ENCODE peak calls at places on chromosomes 2 and 18, in ten cellular contexts. One of them, this sample, is unnamed.

GRCh38 chr2:54065411-54065810 is 50.0 kb upstream of the ACYP2 start:
- DNase-seq in cardiac muscle cell: no peak
- DNase-seq in OCI-LY7: no peak
- DNase-seq in ovary: no peak
- DNase-seq in sigmoid colon: no peak
- DNase-seq in aorta: no peak
- DNase-seq in PC-3: peak; percentile 18
- DNase-seq in Peyer's patch: no peak
- DNase-seq in right atrium auricular region: no peak
- DNase-seq in GM12878: no peak
- DNase-seq in this sample: no peak

GRCh38 chr18:73688851-73689659 is 458.6 kb downstream of the FBXO15 start:
- DNase-seq in cardiac muscle cell: peak; percentile 79
- DNase-seq in OCI-LY7: peak; percentile 1
- DNase-seq in ovary: no peak
- DNase-seq in sigmoid colon: no peak
- DNase-seq in aorta: no peak
- DNase-seq in PC-3: peak; percentile 87
- DNase-seq in Peyer's patch: no peak
- DNase-seq in right atrium auricular region: no peak
- DNase-seq in GM12878: peak; percentile 20
- DNase-seq in this sample: no peak

GRCh38 chr2:177727577-177728351 is 335.2 kb downstream of the AGPS start:
- DNase-seq in cardiac muscle cell: peak; percentile 48
- DNase-seq in OCI-LY7: no peak
- DNase-seq in ovary: no peak
- DNase-seq in sigmoid colon: no peak
- DNase-seq in aorta: no peak
- DNase-seq in PC-3: no peak
- DNase-seq in Peyer's patch: no peak
- DNase-seq in right atrium auricular region: no peak
- DNase-seq in GM12878: no peak
- DNase-seq in this sample: no peak

GRCh38 chr18:75161629-75162028 is 47.3 kb downstream of the PTGR3 start:
- DNase-seq in cardiac muscle cell: no peak
- DNase-seq in OCI-LY7: peak; percentile 12
- DNase-seq in ovary: no peak
- DNase-seq in sigmoid colon: no peak
- DNase-seq in aorta: no peak
- DNase-seq in PC-3: no peak
- DNase-seq in Peyer's patch: no peak
- DNase-seq in right atrium auricular region: no peak
- DNase-seq in GM12878: no peak
- DNase-seq in this sample: no peak

GRCh38 chr2:75079575-75079974 is 119.7 kb downstream of the TACR1 start:
- DNase-seq in cardiac muscle cell: no peak
- DNase-seq in OCI-LY7: no peak
- DNase-seq in ovary: no peak
- DNase-seq in sigmoid colon: no peak
- DNase-seq in aorta: no peak
- DNase-seq in PC-3: no peak
- DNase-seq in Peyer's patch: no peak
- DNase-seq in right atrium auricular region: no peak
- DNase-seq in GM12878: no peak
- DNase-seq in this sample: no peak

GRCh38 chr2:143329288-143329687 is 200.1 kb downstream of the ARHGAP15 start:
- DNase-seq in cardiac muscle cell: no peak
- DNase-seq in OCI-LY7: no peak
- DNase-seq in ovary: no peak
- DNase-seq in sigmoid colon: no peak
- DNase-seq in aorta: no peak
- DNase-seq in PC-3: no peak
- DNase-seq in Peyer's patch: no peak
- DNase-seq in right atrium auricular region: no peak
- DNase-seq in GM12878: no peak
- DNase-seq in this sample: no peak

GRCh38 chr2:55148269-55148668 is 83.8 kb downstream of the CLHC1 start:
- DNase-seq in cardiac muscle cell: no peak
- DNase-seq in OCI-LY7: no peak
- DNase-seq in ovary: no peak
- DNase-seq in sigmoid colon: no peak
- DNase-seq in aorta: no peak
- DNase-seq in PC-3: peak; percentile 81
- DNase-seq in Peyer's patch: no peak
- DNase-seq in right atrium auricular region: no peak
- DNase-seq in GM12878: no peak
- DNase-seq in this sample: no peak

GRCh38 chr2:100704711-100705110 is 115.2 kb upstream of the NPAS2 start:
- DNase-seq in cardiac muscle cell: no peak
- DNase-seq in OCI-LY7: no peak
- DNase-seq in ovary: no peak
- DNase-seq in sigmoid colon: no peak
- DNase-seq in aorta: no peak
- DNase-seq in PC-3: no peak
- DNase-seq in Peyer's patch: no peak
- DNase-seq in right atrium auricular region: no peak
- DNase-seq in GM12878: no peak
- DNase-seq in this sample: no peak

GRCh38 chr2:233458031-233458610 is 103.8 kb downstream of the DGKD start:
- DNase-seq in cardiac muscle cell: no peak
- DNase-seq in OCI-LY7: no peak
- DNase-seq in ovary: no peak
- DNase-seq in sigmoid colon: no peak
- DNase-seq in aorta: peak; percentile 41
- DNase-seq in PC-3: no peak
- DNase-seq in Peyer's patch: no peak
- DNase-seq in right atrium auricular region: no peak
- DNase-seq in GM12878: no peak
- DNase-seq in this sample: peak; percentile 61

GRCh38 chr2:233457356-233457755 is 103.1 kb downstream of the DGKD start:
- DNase-seq in cardiac muscle cell: no peak
- DNase-seq in OCI-LY7: no peak
- DNase-seq in ovary: peak; percentile 11
- DNase-seq in sigmoid colon: no peak
- DNase-seq in aorta: peak; percentile 31
- DNase-seq in PC-3: no peak
- DNase-seq in Peyer's patch: no peak
- DNase-seq in right atrium auricular region: no peak
- DNase-seq in GM12878: no peak
- DNase-seq in this sample: peak; percentile 19

GRCh38 chr2:233455491-233455890 is 101.2 kb downstream of the DGKD start:
- DNase-seq in cardiac muscle cell: no peak
- DNase-seq in OCI-LY7: no peak
- DNase-seq in ovary: peak; percentile 11
- DNase-seq in sigmoid colon: peak; percentile 22
- DNase-seq in aorta: peak; percentile 24
- DNase-seq in PC-3: no peak
- DNase-seq in Peyer's patch: peak; percentile 27
- DNase-seq in right atrium auricular region: no peak
- DNase-seq in GM12878: no peak
- DNase-seq in this sample: peak; percentile 34

GRCh38 chr2:233456111-233456510 is 101.8 kb downstream of the DGKD start:
- DNase-seq in cardiac muscle cell: no peak
- DNase-seq in OCI-LY7: no peak
- DNase-seq in ovary: peak; percentile 2
- DNase-seq in sigmoid colon: peak; percentile 21
- DNase-seq in aorta: peak; percentile 24
- DNase-seq in PC-3: no peak
- DNase-seq in Peyer's patch: no peak
- DNase-seq in right atrium auricular region: no peak
- DNase-seq in GM12878: no peak
- DNase-seq in this sample: peak; percentile 24

DNA sequence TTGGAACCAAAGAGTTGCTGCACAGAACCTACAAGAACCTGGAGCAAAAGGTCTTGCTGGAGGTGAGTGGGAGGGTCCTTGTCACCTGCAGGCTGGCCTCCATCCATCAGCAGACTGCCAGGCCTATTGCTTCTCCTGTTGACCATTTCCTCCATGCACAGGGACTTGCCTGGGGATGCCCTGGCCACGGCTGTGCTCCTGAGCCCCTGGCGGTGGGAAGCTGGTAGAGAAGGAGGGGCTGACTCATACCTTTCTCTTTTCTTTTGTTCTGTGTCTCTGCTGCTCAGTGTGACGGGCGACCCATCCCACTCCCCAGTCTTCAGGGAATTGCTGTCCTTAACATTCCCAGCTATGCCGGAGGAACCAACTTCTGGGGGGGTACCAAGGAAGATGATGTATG is 102.6 kb downstream of the DGKD start:
- DNase-seq in cardiac muscle cell: no peak
- DNase-seq in OCI-LY7: no peak
- DNase-seq in ovary: peak; percentile 11
- DNase-seq in sigmoid colon: no peak
- DNase-seq in aorta: no peak
- DNase-seq in PC-3: no peak
- DNase-seq in Peyer's patch: no peak
- DNase-seq in right atrium auricular region: no peak
- DNase-seq in GM12878: no peak
- DNase-seq in this sample: peak; percentile 31
- H3K36me3 ChIP-seq in cardiac muscle cell: peaks cover 22% of the 10 kb centered on the region
- H3K36me3 ChIP-seq in OCI-LY7: peaks cover 93% of the 10 kb centered on the region
- H3K36me3 ChIP-seq in ovary: no peaks in the 10 kb centered on the region
- H3K36me3 ChIP-seq in sigmoid colon: peaks cover 4% of the 10 kb centered on the region
- H3K36me3 ChIP-seq in aorta: peaks cover 2% of the 10 kb centered on the region
- H3K36me3 ChIP-seq in PC-3: peaks cover 50% of the 10 kb centered on the region
- H3K36me3 ChIP-seq in Peyer's patch: peaks cover 98% of the 10 kb centered on the region
- H3K36me3 ChIP-seq in right atrium auricular region: peaks cover 100% of the 10 kb centered on the region
- H3K36me3 ChIP-seq in GM12878: peaks cover 20% of the 10 kb centered on the region
- H3K36me3 ChIP-seq in this sample: peaks cover 19% of the 10 kb centered on the region

DNA sequence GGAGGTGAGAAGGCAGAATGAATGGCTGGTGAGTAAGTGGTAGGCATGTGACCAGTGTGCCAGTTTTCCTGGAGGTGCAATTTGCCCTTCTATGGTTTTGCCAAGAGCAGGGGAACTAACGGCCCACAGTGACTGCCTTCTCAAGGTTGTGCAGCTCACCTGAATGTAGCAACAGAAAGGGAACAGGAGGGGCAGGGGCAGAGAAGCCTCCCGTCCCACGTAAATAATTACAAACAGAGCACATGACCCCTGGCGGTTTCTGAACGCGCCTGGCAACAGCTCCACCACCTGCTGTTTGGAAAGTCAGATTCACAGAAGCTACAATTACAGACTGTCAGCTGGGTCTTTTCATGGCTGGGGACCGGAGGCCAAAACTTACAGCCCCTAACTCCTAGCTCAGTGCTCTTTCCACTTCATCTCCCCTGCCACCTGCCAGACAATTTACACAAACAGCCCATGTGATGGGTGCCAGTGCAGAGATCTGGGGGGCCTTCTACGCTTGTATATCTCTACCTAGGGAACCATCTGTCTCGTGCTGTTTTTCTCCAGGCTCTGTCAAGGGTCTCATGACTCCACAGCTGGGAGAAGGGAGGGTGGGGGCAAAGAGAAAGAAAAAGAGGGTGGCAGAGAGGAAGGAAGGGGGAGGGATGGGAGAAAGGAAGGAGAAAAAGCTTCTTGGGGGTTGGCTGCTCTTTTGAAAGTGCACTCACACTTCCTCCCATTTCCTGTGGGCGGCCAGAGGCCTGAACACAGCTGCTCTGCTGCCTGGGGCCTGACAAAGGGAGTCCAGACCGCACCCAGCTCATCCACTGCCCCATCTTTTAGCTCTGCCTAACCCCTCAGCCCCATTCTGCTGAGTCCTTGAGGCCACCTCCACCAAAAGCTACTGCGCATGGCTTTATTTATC is 69.5 kb downstream of the POLR1A start:
- DNase-seq in cardiac muscle cell: no peak
- DNase-seq in OCI-LY7: peak; percentile 94
- DNase-seq in ovary: peak; percentile 76
- DNase-seq in sigmoid colon: peak; percentile 93
- DNase-seq in aorta: peak; percentile 89
- DNase-seq in PC-3: no peak
- DNase-seq in Peyer's patch: peak; percentile 59
- DNase-seq in right atrium auricular region: peak; percentile 84
- DNase-seq in GM12878: peak; percentile 71
- DNase-seq in this sample: peak; percentile 91
- H3K4me1 ChIP-seq in cardiac muscle cell: peaks cover 16% of the 10 kb centered on the region
- H3K4me1 ChIP-seq in OCI-LY7: peaks cover 61% of the 10 kb centered on the region
- H3K4me1 ChIP-seq in ovary: peaks cover 21% of the 10 kb centered on the region
- H3K4me1 ChIP-seq in sigmoid colon: peaks cover 34% of the 10 kb centered on the region
- H3K4me1 ChIP-seq in aorta: no peaks in the 10 kb centered on the region
- H3K4me1 ChIP-seq in PC-3: no peaks in the 10 kb centered on the region
- H3K4me1 ChIP-seq in Peyer's patch: peaks cover 41% of the 10 kb centered on the region
- H3K4me1 ChIP-seq in right atrium auricular region: no peaks in the 10 kb centered on the region
- H3K4me1 ChIP-seq in GM12878: peaks cover 37% of the 10 kb centered on the region
- H3K4me1 ChIP-seq in this sample: peaks cover 38% of the 10 kb centered on the region

GRCh38 chr2:201464547-201464946 is 13.0 kb downstream of the STRADB start:
- DNase-seq in cardiac muscle cell: no peak
- DNase-seq in OCI-LY7: no peak
- DNase-seq in ovary: no peak
- DNase-seq in sigmoid colon: no peak
- DNase-seq in aorta: no peak
- DNase-seq in PC-3: no peak
- DNase-seq in Peyer's patch: peak; percentile 66
- DNase-seq in right atrium auricular region: no peak
- DNase-seq in GM12878: no peak
- DNase-seq in this sample: no peak

GRCh38 chr2:201465524-201465971 is 14.0 kb downstream of the STRADB start:
- DNase-seq in cardiac muscle cell: no peak
- DNase-seq in OCI-LY7: no peak
- DNase-seq in ovary: no peak
- DNase-seq in sigmoid colon: no peak
- DNase-seq in aorta: no peak
- DNase-seq in PC-3: no peak
- DNase-seq in Peyer's patch: peak; percentile 67
- DNase-seq in right atrium auricular region: no peak
- DNase-seq in GM12878: no peak
- DNase-seq in this sample: no peak

GRCh38 chr2:201458381-201458780 is 6.8 kb downstream of the STRADB start:
- DNase-seq in cardiac muscle cell: no peak
- DNase-seq in OCI-LY7: no peak
- DNase-seq in ovary: no peak
- DNase-seq in sigmoid colon: no peak
- DNase-seq in aorta: no peak
- DNase-seq in PC-3: no peak
- DNase-seq in Peyer's patch: no peak
- DNase-seq in right atrium auricular region: no peak
- DNase-seq in GM12878: no peak
- DNase-seq in this sample: no peak

GRCh38 chr2:201466050-201466660 is 14.6 kb downstream of the STRADB start:
- DNase-seq in cardiac muscle cell: no peak
- DNase-seq in OCI-LY7: no peak
- DNase-seq in ovary: no peak
- DNase-seq in sigmoid colon: no peak
- DNase-seq in aorta: no peak
- DNase-seq in PC-3: peak; percentile 80
- DNase-seq in Peyer's patch: no peak
- DNase-seq in right atrium auricular region: no peak
- DNase-seq in GM12878: no peak
- DNase-seq in this sample: no peak

GRCh38 chr2:201460532-201460931 is 9.0 kb downstream of the STRADB start:
- DNase-seq in cardiac muscle cell: no peak
- DNase-seq in OCI-LY7: no peak
- DNase-seq in ovary: no peak
- DNase-seq in sigmoid colon: no peak
- DNase-seq in aorta: no peak
- DNase-seq in PC-3: no peak
- DNase-seq in Peyer's patch: no peak
- DNase-seq in right atrium auricular region: no peak
- DNase-seq in GM12878: no peak
- DNase-seq in this sample: no peak
- H3K36me3 ChIP-seq in cardiac muscle cell: peaks cover 18% of the 10 kb centered on the region
- H3K36me3 ChIP-seq in OCI-LY7: no peaks in the 10 kb centered on the region
- H3K36me3 ChIP-seq in ovary: no peaks in the 10 kb centered on the region
- H3K36me3 ChIP-seq in sigmoid colon: peaks cover 8% of the 10 kb centered on the region
- H3K36me3 ChIP-seq in aorta: no peaks in the 10 kb centered on the region
- H3K36me3 ChIP-seq in PC-3: peaks cover 6% of the 10 kb centered on the region
- H3K36me3 ChIP-seq in Peyer's patch: peaks cover 51% of the 10 kb centered on the region
- H3K36me3 ChIP-seq in right atrium auricular region: peaks cover 56% of the 10 kb centered on the region
- H3K36me3 ChIP-seq in GM12878: no peaks in the 10 kb centered on the region
- H3K36me3 ChIP-seq in this sample: peaks cover 29% of the 10 kb centered on the region

GRCh38 chr2:96413067-96413722 is 77.6 kb downstream of the NCAPH start:
- DNase-seq in cardiac muscle cell: no peak
- DNase-seq in OCI-LY7: no peak
- DNase-seq in ovary: no peak
- DNase-seq in sigmoid colon: no peak
- DNase-seq in aorta: no peak
- DNase-seq in PC-3: peak; percentile 65
- DNase-seq in Peyer's patch: no peak
- DNase-seq in right atrium auricular region: no peak
- DNase-seq in GM12878: no peak
- DNase-seq in this sample: no peak
- H3K4me1 ChIP-seq in cardiac muscle cell: no peaks in the 10 kb centered on the region
- H3K4me1 ChIP-seq in OCI-LY7: no peaks in the 10 kb centered on the region
- H3K4me1 ChIP-seq in ovary: peaks cover 12% of the 10 kb centered on the region
- H3K4me1 ChIP-seq in sigmoid colon: no peaks in the 10 kb centered on the region
- H3K4me1 ChIP-seq in aorta: no peaks in the 10 kb centered on the region
- H3K4me1 ChIP-seq in PC-3: peaks cover 50% of the 10 kb centered on the region
- H3K4me1 ChIP-seq in Peyer's patch: no peaks in the 10 kb centered on the region
- H3K4me1 ChIP-seq in right atrium auricular region: no peaks in the 10 kb centered on the region
- H3K4me1 ChIP-seq in GM12878: no peaks in the 10 kb centered on the region
- H3K4me1 ChIP-seq in this sample: no peaks in the 10 kb centered on the region

This sample was measured in kidney.